ENCODE peak calls at places on chromosomes 12 and 14, in five cellular contexts. V is T-cell; A is activated naive CD8-positive, alpha-beta T cell treated with anti-CD3 and anti-CD28 coated beads, Interleukin-2, amount 10 ng/mL, durations not matched to agents 7 days and 5 days; O is A549; Y is mucosa of descending colon. K is an unnamed sample.

GRCh38 chr12:62891805-62892549 is 43.0 kb downstream of the PPM1H start:
- ATAC-seq in V (no peak), Y (peak; percentile 57), A (no peak), O (no peak), K (no peak)

GRCh38 chr14:54478621-54479215 is 10.1 kb downstream of the GMFB start:
- ATAC-seq in O (no peak), V (no peak), A (no peak), Y (no peak), K (no peak)

GRCh38 chr12:38907171-38907923 is 2.0 kb upstream of the CPNE8 start:
- ATAC-seq in V (no peak), A (no peak), Y (no peak), O (no peak), K (no peak)

GRCh38 chr12:60216226-60216625 is 620.4 kb downstream of the SLC16A7 start:
- ATAC-seq in V (no peak), O (no peak), Y (no peak), A (no peak), K (no peak)

GRCh38 chr14:73764881-73765280 is 50.7 kb upstream of the PNMA1 start:
- ATAC-seq in V (no peak), Y (peak; percentile 63), O (no peak), A (no peak), K (no peak)

GRCh38 chr12:66629138-66629880 is 49.6 kb downstream of the GRIP1 start:
- ATAC-seq in Y (no peak), V (no peak), A (no peak), O (no peak), K (no peak)

GRCh38 chr14:35353409-35354172 is 51.0 kb downstream of the NFKBIA start:
- ATAC-seq in O (peak; percentile 30), Y (peak; percentile 31), V (no peak), A (no peak), K (no peak)

GRCh38 chr12:121337416-121337815 is 14.8 kb downstream of the ANAPC5 start:
- ATAC-seq in Y (no peak), A (no peak), O (no peak), V (no peak), K (no peak)

GRCh38 chr12:106522708-106523107 is 60.1 kb upstream of the RFX4 start:
- ATAC-seq in O (no peak), Y (no peak), A (no peak), V (no peak), K (no peak)

GRCh38 chr12:12486661-12487240 is 75.9 kb downstream of the DUSP16 start:
- ATAC-seq in O (no peak), A (no peak), Y (no peak), V (no peak), K (no peak)

GRCh38 chr12:49920241-49920914 is 16.7 kb upstream of the FAIM2 start:
- ATAC-seq in Y (peak; percentile 66), V (no peak), O (no peak), A (no peak), K (no peak)

GRCh38 chr12:6424008-6424347 is 20.8 kb upstream of the CD27 start:
- ATAC-seq in Y (peak; percentile 24), O (peak; percentile 31), V (no peak), A (no peak), K (peak; percentile 46)

GRCh38 chr12:46617167-46617566 is 208.6 kb downstream of the SLC38A4 start:
- ATAC-seq in A (no peak), V (no peak), Y (peak; percentile 36), O (no peak), K (no peak)

GRCh38 chr12:105218434-105218833 is 17.5 kb downstream of the APPL2 start:
- ATAC-seq in O (peak; percentile 8), V (no peak), Y (no peak), A (no peak), K (no peak)

GRCh38 chr12:57006809-57007475 is 596 bp upstream of the ZBTB39 start:
- ATAC-seq in A (no peak), Y (no peak), O (no peak), V (no peak), K (no peak)

GRCh38 chr12:113244015-113244983 is 23.0 kb downstream of the TPCN1 start:
- ATAC-seq in O (no peak), V (no peak), A (no peak), Y (peak; percentile 2), K (peak; percentile 27)

GRCh38 chr14:44732144-44732543 is 225.1 kb upstream of the FSCB start:
- ATAC-seq in O (no peak), A (no peak), Y (no peak), V (no peak), K (no peak)

GRCh38 chr12:84825149-84825548 is 87.5 kb downstream of the SLC6A15 start:
- ATAC-seq in A (no peak), V (no peak), Y (no peak), O (no peak), K (no peak)

GRCh38 chr14:55301722-55302121 is 30.5 kb downstream of the FBXO34 start:
- ATAC-seq in V (peak; percentile 46), O (peak; percentile 68), Y (peak; percentile 79), A (no peak), K (peak; percentile 95)

K was measured in SK-N-SH treated with all-trans-retinoic acid at 6 μM for 48 hours.